ENCODE peak calls at places on chromosomes 5 and 9, in nine cellular contexts. W, L, T, M, G, C, K, D and N are unnamed samples.

GRCh38 chr5:135890867-135891266 is 4.8 kb downstream of the IL9 start:
- DNase-seq in T (peak), C (no peak), L (no peak), D (no peak), G (no peak), M (no peak), K (no peak), W (no peak), N (no peak)

GRCh38 chr5:176803943-176804498 is 6.3 kb upstream of the UNC5A start:
- DNase-seq in G (no peak), D (no peak), W (peak), T (no peak), L (no peak), C (no peak), M (no peak), K (no peak), N (no peak)

GRCh38 chr5:66850354-66851075 is 254.3 kb downstream of the MAST4 start:
- DNase-seq in C (peak), T (no peak), D (no peak), G (no peak), K (no peak), M (no peak), L (peak), W (no peak), N (no peak)

GRCh38 chr9:95715911-95716435 is 159.5 kb upstream of the ERCC6L2 start:
- DNase-seq in M (no peak), K (no peak), D (no peak), W (no peak), L (no peak), C (no peak), T (no peak), G (no peak), N (no peak)

GRCh38 chr9:101268426-101268825 is 116.4 kb downstream of the BAAT start:
- DNase-seq in K (no peak), G (no peak), W (no peak), M (no peak), D (no peak), C (no peak), T (no peak), L (no peak), N (no peak)

GRCh38 chr5:135386886-135387628 is 12.0 kb downstream of the MACROH2A1 start:
- DNase-seq in D (no peak), M (peak), W (no peak), T (no peak), K (peak), L (peak), G (no peak), C (peak), N (no peak)

GRCh38 chr5:43497311-43498104 is 13.8 kb upstream of the TMEM267 start:
- DNase-seq in K (no peak), C (no peak), W (no peak), T (no peak), D (no peak), M (peak), L (no peak), G (no peak), N (no peak)

GRCh38 chr9:94900222-94901018 is 173.9 kb downstream of the AOPEP start:
- DNase-seq in L (peak), M (no peak), T (no peak), C (peak), D (no peak), W (no peak), G (no peak), K (no peak), N (no peak)

GRCh38 chr5:176776141-176776865 is 34.1 kb upstream of the UNC5A start:
- DNase-seq in L (no peak), W (no peak), M (peak), D (peak), T (peak), K (no peak), G (no peak), C (no peak), N (no peak)

GRCh38 chr5:95780597-95780996 is 41.9 kb downstream of the GLRX start:
- DNase-seq in M (no peak), W (no peak), G (no peak), L (no peak), K (no peak), C (no peak), T (no peak), D (no peak), N (no peak)

GRCh38 chr9:128341435-128341849 is 1.1 kb downstream of the SLC27A4 start:
- DNase-seq in T (peak), D (peak), L (peak), W (no peak), C (peak), M (peak), G (peak), K (peak), N (peak)

GRCh38 chr5:95824747-95825146 is 2.2 kb upstream of the GLRX start:
- DNase-seq in K (no peak), L (no peak), M (no peak), D (no peak), W (no peak), C (no peak), G (no peak), T (no peak), N (no peak)

DNA sequence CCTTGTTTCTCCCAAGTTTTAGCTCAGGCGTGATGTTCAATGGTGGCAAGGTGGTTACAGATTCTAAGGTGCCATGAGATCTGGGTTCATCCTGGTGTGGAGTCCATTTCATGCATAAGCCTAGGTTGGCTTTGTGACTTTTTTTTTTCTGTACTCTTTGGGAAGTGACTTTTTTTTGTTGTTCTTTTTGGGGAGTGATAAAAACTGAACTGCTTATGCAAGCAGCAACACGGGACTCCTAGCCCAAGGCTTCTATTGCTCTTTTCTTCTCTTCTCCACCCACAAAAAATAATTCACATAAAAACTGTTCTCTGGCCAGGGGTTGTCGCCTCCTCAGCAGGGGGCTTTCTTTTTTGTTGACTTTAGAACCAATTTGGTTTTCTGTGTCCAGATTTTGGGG is 15.4 kb downstream of the STC2 start:
- DNase-seq in G (no peak), D (no peak), T (no peak), W (no peak), L (no peak), C (no peak), K (no peak), M (no peak), N (no peak)
- H3K27ac ChIP-seq in G (no peak), D (no peak), T (no peak), W (no peak), L (no peak), C (no peak), K (no peak), M (no peak), N (no peak)

DNA sequence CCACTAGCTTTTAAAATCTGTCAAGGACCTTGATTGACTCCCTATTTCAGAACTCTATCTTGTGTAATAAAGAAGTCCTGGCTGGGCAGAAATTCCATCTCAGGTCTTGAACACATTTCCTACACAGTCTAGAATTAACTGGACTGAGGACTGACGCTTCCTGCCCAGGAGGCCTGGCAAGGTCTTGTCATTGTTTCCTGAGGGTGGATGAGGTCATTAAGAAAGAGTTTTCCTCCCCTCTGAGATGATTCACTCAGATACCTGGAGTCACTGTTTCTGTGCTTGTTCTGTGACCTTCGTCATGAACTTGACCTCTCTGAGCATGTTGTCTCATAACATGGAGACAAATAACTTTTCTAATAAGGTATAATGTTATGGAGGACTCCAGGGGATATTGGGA is 10.0 kb downstream of the MTAP start:
- DNase-seq in C (peak), W (no peak), M (no peak), G (no peak), L (peak), T (no peak), K (no peak), D (no peak), N (no peak)
- H3K27ac ChIP-seq in C (peak), W (no peak), M (no peak), G (no peak), L (peak), T (no peak), K (no peak), D (no peak), N (no peak)

GRCh38 chr5:31194892-31195291 is 1.4 kb downstream of the CDH6 start:
- DNase-seq in C (peak), T (no peak), L (peak), G (no peak), W (no peak), D (no peak), K (no peak), M (no peak), N (no peak)
- H3K27ac ChIP-seq in C (no peak), T (no peak), L (no peak), G (no peak), W (no peak), D (no peak), K (no peak), M (no peak), N (no peak)

DNA sequence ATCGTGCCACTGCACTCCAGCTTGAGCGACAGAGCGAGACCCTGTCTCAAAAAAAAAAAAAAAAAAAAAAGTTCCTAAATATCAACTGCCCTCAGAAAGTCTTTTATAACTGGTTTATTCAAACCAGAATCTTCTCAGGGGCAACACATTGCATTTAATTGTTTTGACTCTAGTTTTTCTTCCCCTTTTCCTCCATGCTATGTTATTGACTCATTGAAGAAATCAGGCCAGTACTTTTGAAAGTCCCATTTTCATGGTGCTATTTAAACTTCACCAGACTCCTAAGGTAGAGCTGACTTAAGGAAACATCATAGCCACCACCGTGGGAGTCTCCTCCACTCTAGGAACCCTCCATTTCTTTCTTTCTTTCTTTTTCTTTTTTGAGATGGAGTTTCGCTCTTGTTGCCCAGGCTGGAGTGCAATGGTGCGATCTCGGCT is 83.1 kb upstream of the IL6ST start:
- DNase-seq in T (no peak), L (no peak), D (no peak), G (no peak), K (no peak), C (no peak), M (no peak), W (no peak), N (no peak)
- H3K27ac ChIP-seq in T (peak), L (no peak), D (no peak), G (no peak), K (no peak), C (no peak), M (no peak), W (no peak), N (no peak)

GRCh38 chr5:168022761-168023160 is 268.7 kb upstream of the WWC1 start:
- DNase-seq in D (no peak), T (no peak), W (no peak), L (no peak), G (no peak), C (no peak), K (no peak), M (no peak), N (no peak)
- H3K27ac ChIP-seq in D (no peak), T (peak), W (no peak), L (no peak), G (no peak), C (no peak), K (no peak), M (no peak), N (no peak)

GRCh38 chr5:56356876-56357160 is 123.7 kb upstream of the ANKRD55 start:
- DNase-seq in K (no peak), T (no peak), W (no peak), G (no peak), D (no peak), C (no peak), L (no peak), M (no peak), N (no peak)

GRCh38 chr5:56358046-56358445 is 124.9 kb upstream of the ANKRD55 start:
- DNase-seq in D (no peak), G (no peak), C (no peak), M (no peak), W (no peak), K (no peak), L (no peak), T (no peak), N (no peak)

GRCh38 chr5:56356121-56356875 is 123.2 kb upstream of the ANKRD55 start:
- DNase-seq in G (no peak), M (no peak), T (no peak), C (peak), W (no peak), L (no peak), K (no peak), D (no peak), N (no peak)

GRCh38 chr5:56358703-56359428 is 125.7 kb upstream of the ANKRD55 start:
- DNase-seq in W (no peak), G (no peak), C (no peak), D (no peak), T (peak), L (no peak), M (no peak), K (no peak), N (no peak)

GRCh38 chr5:56357426-56357825 is 124.3 kb upstream of the ANKRD55 start:
- DNase-seq in C (no peak), G (no peak), D (no peak), T (no peak), L (no peak), W (no peak), K (no peak), M (no peak), N (no peak)
- H3K27ac ChIP-seq in C (no peak), G (no peak), D (no peak), T (no peak), L (no peak), W (no peak), K (no peak), M (no peak), N (no peak)

GRCh38 chr9:607417-607816 is 234.1 kb upstream of the DMRT1 start:
- DNase-seq in K (peak), G (no peak), T (no peak), D (no peak), L (peak), C (peak), M (no peak), W (no peak), N (no peak)
- H3K27ac ChIP-seq in K (no peak), G (no peak), T (no peak), D (no peak), L (peak), C (no peak), M (no peak), W (no peak), N (no peak)

DNA sequence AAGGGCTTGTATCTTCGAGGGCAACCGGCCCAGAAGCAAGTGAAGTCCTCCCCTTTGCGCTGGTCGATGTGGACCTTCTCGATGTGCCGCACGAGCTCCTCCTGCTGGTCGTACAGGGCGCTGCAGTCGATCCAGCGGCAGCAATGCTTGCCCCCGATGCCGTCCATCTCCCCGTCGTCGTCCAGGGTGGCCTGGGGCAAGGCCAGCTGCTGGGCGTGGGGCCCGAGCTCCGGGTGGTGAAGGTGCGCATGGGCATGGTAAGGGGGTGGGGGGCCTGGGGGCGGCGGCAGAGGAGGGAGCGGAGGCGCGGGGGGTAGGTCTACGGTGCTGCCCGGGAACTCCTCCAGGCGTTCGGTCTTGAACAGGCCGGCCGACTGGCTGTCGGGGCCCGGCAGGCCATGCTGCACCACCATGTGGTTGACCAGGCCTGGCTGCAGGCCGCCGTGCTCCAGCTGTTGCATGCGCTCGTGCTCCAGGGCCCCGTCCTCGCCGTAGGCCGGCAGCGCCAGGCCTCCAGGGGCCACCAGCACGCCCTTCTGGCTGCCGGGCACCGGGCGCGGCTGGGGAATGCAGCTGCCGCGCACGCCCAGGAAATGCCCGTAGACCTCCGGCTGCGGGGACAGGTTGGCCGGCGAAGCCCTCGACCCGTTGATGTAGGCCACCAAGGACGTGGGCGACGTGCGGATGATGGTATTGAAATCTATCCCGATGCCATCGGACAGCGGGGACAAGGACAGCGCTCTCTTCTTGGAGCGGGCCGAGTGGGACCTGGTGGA is 181.8 kb downstream of the GLIS3 start:
- DNase-seq in G (peak), K (peak), T (no peak), C (no peak), D (peak), L (no peak), W (no peak), M (peak), N (peak)
- H3K27ac ChIP-seq in G (no peak), K (no peak), T (peak), C (no peak), D (peak), L (no peak), W (no peak), M (no peak), N (no peak)

GRCh38 chr5:159905496-159905895 is 10.8 kb upstream of the ADRA1B start:
- DNase-seq in M (peak), C (peak), K (no peak), W (no peak), G (no peak), T (no peak), L (peak), D (no peak), N (no peak)
- H3K27ac ChIP-seq in M (peak), C (no peak), K (no peak), W (no peak), G (no peak), T (no peak), L (peak), D (no peak), N (no peak)